ENCODE peak calls at places on chromosome 19, in five cellular contexts. T, Z, V, W and A are unnamed samples.

GRCh38 chr19:42552086-42553065 is 24.1 kb upstream of the CEACAM1 start:
- DNase-seq in T (no peak), V (no peak), W (no peak), Z (no peak), A (no peak)

GRCh38 chr19:10922638-10923014 is 5.8 kb downstream of the YIPF2 start:
- DNase-seq in Z (no peak), W (no peak), T (no peak), V (no peak), A (no peak)

GRCh38 chr19:42627916-42628315 is 33.2 kb upstream of the CEACAM8 start:
- DNase-seq in T (no peak), W (no peak), Z (no peak), V (no peak), A (no peak)

GRCh38 chr19:1605236-1606137 is at the start of gene UQCR11:
- DNase-seq in W (peak; percentile 86), Z (peak; percentile 99), T (peak; percentile 94), V (peak; percentile 95), A (peak; percentile 97)

GRCh38 chr19:18020212-18021067 is 12.5 kb downstream of the ARRDC2 start:
- DNase-seq in V (peak; percentile 53), T (no peak), W (no peak), Z (no peak), A (peak; percentile 98)

GRCh38 chr19:35730326-35730725 is 11.9 kb downstream of the IGFLR1 start:
- DNase-seq in V (no peak), Z (peak; percentile 14), T (no peak), W (no peak), A (no peak)

GRCh38 chr19:6076675-6077463 is 33.4 kb downstream of the RFX2 start:
- DNase-seq in V (peak; percentile 97), T (peak; percentile 35), Z (no peak), W (no peak), A (no peak)

GRCh38 chr19:17687857-17688784 is at the start of gene UNC13A:
- DNase-seq in Z (peak; percentile 85), V (no peak), T (peak; percentile 39), W (peak; percentile 15), A (peak; percentile 58)

GRCh38 chr19:45442927-45443461 is 19.3 kb upstream of the ERCC1 start:
- DNase-seq in T (peak; percentile 93), W (peak; percentile 34), Z (peak; percentile 55), V (peak; percentile 44), A (peak; percentile 85)